ENCODE peak calls at places on chromosomes 11 and 22, in four cellular contexts. D is GM23338; U is CD4-positive, CD25-positive, alpha-beta regulatory T cell; J is pancreas. T is an unnamed sample.
A peak's percentile ranks its signal among the peaks of the same experiment; 100 is the strongest.

GRCh38 chr22:49604732-49605302 is 222.9 kb downstream of the BRD1 start:
- DNase-seq in U (no peak), J (no peak), D (peak; percentile 1), T (no peak)

GRCh38 chr11:33539659-33540249 is 160.9 kb downstream of the C11orf91 start:
- DNase-seq in U (no peak), D (no peak), J (no peak), T (no peak)

GRCh38 chr22:26367402-26368245 is 61.4 kb upstream of the ASPHD2 start:
- DNase-seq in J (peak; percentile 41), U (peak; percentile 54), D (peak; percentile 93), T (peak; percentile 23)

GRCh38 chr11:120810251-120810650 is 213.7 kb upstream of the TBCEL start:
- DNase-seq in U (no peak), D (no peak), J (no peak), T (no peak)

GRCh38 chr11:21561589-21561988 is 631.3 kb upstream of the ANO5 start:
- DNase-seq in U (no peak), D (no peak), J (no peak), T (no peak)

GRCh38 chr22:49243965-49244364 is 583.7 kb downstream of the BRD1 start:
- DNase-seq in D (no peak), U (no peak), J (no peak), T (no peak)

GRCh38 chr11:77602385-77603105 is 12.8 kb downstream of the AQP11 start:
- DNase-seq in D (no peak), J (no peak), U (no peak), T (peak; percentile 13)

GRCh38 chr11:128492461-128492860 is 94.9 kb downstream of the ETS1 start:
- DNase-seq in U (no peak), D (no peak), J (no peak), T (no peak)

GRCh38 chr22:37803636-37804371 is 3.9 kb upstream of the GCAT start:
- DNase-seq in U (no peak), D (peak; percentile 59), J (peak; percentile 54), T (no peak)

GRCh38 chr22:25827415-25827814 is 85.4 kb downstream of the MYO18B start:
- DNase-seq in J (no peak), U (no peak), D (no peak), T (no peak)

DNA sequence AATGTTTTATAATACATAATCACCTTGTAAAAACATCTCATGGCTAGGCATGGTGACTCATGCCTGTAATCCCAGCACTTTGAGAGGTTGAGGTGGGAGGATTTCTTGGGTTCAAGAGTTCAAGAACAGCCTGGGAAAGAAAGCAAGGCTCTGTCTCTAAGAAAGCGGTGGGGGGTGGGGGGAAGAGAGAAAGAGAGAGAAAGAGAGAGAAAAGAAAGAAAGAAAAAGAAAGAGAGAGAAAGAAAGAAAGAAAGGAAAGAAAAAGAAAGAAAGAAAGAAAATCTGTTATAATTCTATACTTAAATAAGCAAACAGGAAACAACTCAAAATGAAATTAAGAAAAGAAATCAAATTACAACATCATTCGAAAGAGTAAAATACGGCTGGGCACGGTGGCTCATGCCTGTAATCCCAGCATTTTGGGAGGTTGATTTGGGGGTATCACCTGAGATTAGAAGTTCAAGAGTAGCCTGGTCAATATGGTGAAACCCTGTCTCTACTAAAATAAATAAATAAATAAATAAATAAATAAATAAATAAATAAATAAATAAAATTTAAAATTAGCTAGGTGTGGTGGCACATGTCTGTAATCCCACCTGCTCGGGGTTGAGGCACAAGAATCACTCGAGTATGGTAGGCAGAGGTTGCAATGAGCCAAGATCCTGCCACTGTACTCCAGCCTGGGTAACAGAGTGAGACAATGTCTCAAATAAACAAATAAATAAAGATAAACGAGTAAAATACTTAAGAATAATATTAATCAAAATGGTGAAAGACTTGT is 65.4 kb downstream of the ZNF280B start:
- DNase-seq in D (no peak), J (no peak), U (no peak), T (no peak)
- H3K27me3 ChIP-seq in D (peaks cover 100% of the 10 kb centered on the region), J (no peaks in the 10 kb centered on the region), U (peaks cover 5% of the 10 kb centered on the region), T (peaks cover 12% of the 10 kb centered on the region)

DNA sequence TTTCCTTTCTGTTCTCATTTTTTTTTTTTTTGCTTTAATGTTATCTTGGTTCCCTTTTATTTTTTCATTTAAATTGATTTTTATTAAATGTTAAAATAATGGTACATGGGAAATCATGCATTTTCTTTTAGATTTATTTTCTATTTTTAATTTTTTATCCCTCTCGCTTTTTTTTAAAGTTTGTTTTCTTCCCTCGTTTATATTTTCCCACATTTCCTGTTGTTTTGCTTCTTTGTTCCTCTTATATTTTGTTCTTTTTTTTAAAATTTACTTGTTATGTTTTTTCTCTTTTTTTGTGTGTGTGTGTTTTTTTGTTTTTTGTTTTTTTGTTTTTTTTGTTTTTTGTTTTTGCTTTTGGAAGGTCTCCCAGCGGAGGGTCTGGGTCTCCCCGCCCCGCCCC is 34.9 kb upstream of the EIF3D start:
- DNase-seq in D (no peak), U (no peak), J (no peak), T (no peak)
- H3K27me3 ChIP-seq in D (no peaks in the 10 kb centered on the region), U (no peaks in the 10 kb centered on the region), J (no peaks in the 10 kb centered on the region), T (no peaks in the 10 kb centered on the region)

GRCh38 chr11:123381149-123381548 is 48.9 kb upstream of the GRAMD1B start:
- DNase-seq in D (no peak), J (no peak), U (no peak), T (no peak)

GRCh38 chr11:123377355-123377754 is 52.7 kb upstream of the GRAMD1B start:
- DNase-seq in U (no peak), J (no peak), D (peak; percentile 13), T (no peak)

GRCh38 chr11:123374622-123374968 is 55.5 kb upstream of the GRAMD1B start:
- DNase-seq in J (no peak), D (no peak), U (no peak), T (no peak)

GRCh38 chr11:123375832-123376231 is 54.2 kb upstream of the GRAMD1B start:
- DNase-seq in D (no peak), J (no peak), U (no peak), T (no peak)

DNA sequence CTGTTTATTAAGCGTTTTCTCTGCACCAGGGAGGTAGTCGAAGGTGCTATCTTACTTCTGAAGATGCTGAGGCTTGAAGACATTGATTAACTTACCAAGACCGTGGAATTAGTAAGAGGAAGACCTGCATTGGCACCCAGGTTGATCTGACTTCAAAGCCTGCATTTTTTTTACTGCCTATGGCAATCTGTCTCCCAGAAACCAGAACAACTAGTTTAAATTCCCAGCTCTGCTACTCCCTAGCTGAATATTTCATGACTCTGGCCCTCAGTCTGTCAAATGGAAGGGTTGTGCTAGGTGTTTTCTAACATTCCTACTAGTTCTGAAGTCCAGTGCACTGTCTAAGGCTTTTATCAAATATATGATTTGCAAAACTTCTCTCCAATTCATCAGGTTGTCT is 52.0 kb upstream of the GRAMD1B start:
- DNase-seq in D (no peak), J (no peak), U (no peak), T (no peak)
- H3K27me3 ChIP-seq in D (no peaks in the 10 kb centered on the region), J (no peaks in the 10 kb centered on the region), U (no peaks in the 10 kb centered on the region), T (peaks cover 15% of the 10 kb centered on the region)

GRCh38 chr11:117669616-117670015 is 127.4 kb downstream of the DSCAML1 start:
- DNase-seq in U (no peak), D (no peak), J (no peak), T (no peak)
- H3K27me3 ChIP-seq in U (no peaks in the 10 kb centered on the region), D (no peaks in the 10 kb centered on the region), J (no peaks in the 10 kb centered on the region), T (no peaks in the 10 kb centered on the region)

GRCh38 chr11:108137212-108137611 is 15.8 kb downstream of the ACAT1 start:
- DNase-seq in U (no peak), J (no peak), D (no peak), T (no peak)
- H3K27me3 ChIP-seq in U (no peaks in the 10 kb centered on the region), J (no peaks in the 10 kb centered on the region), D (no peaks in the 10 kb centered on the region), T (no peaks in the 10 kb centered on the region)

DNA sequence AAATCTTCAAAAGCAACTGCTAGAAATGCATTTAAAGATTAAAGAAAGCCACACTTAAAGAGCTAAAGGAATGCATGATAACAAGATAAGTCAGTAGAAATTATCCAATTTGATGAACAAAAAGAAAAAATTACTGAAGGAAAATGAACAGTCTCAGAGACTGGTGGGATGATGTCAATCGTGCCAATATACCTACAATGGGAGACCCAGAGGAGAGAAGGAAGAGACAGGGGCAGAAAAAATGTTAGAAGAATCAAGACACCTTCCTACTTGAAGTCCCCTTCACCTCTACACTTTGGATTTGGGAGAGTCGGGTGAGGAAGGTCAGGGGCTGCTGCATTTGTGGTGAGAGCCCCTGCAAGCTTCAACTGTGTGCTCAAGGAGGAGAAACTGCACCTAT is 216.3 kb downstream of the BUD13 start:
- DNase-seq in U (no peak), J (no peak), D (no peak), T (no peak)
- H3K27me3 ChIP-seq in U (peaks cover 1% of the 10 kb centered on the region), J (no peaks in the 10 kb centered on the region), D (no peaks in the 10 kb centered on the region), T (no peaks in the 10 kb centered on the region)